ENCODE peak calls at places on chromosomes 3 and 15, in eight cellular contexts. I, E, T, U, H, Q, Y and J are unnamed samples.

GRCh38 chr3:106720510-106720909 is 656.7 kb upstream of the CCDC54 start:
- DNase-seq in E (no peak), U (no peak), Y (no peak), Q (no peak), H (no peak), I (no peak), T (no peak), J (no peak)

GRCh38 chr3:183268361-183268760 is 15.3 kb downstream of the B3GNT5 start:
- DNase-seq in Y (no peak), H (no peak), Q (no peak), U (no peak), I (no peak), E (no peak), T (no peak), J (no peak)

GRCh38 chr3:118573922-118574321 is 460.7 kb downstream of the IGSF11 start:
- DNase-seq in H (no peak), Y (no peak), T (no peak), U (no peak), Q (no peak), E (no peak), I (no peak), J (no peak)

GRCh38 chr15:62362608-62363007 is 197.5 kb upstream of the C2CD4B start:
- DNase-seq in Q (no peak), I (no peak), U (peak; percentile 12), T (no peak), H (no peak), Y (no peak), E (peak; percentile 56), J (no peak)

GRCh38 chr3:110859340-110859739 is 212.3 kb upstream of the NECTIN3 start:
- DNase-seq in E (no peak), Q (no peak), Y (no peak), H (no peak), I (no peak), T (no peak), U (no peak), J (no peak)

GRCh38 chr3:193869221-193870201 is 266.4 kb upstream of the HES1 start:
- DNase-seq in Q (no peak), U (peak; percentile 92), E (peak; percentile 49), H (no peak), T (no peak), Y (peak; percentile 68), I (no peak), J (no peak)

GRCh38 chr3:150170843-150171513 is 200.3 kb upstream of the PFN2 start:
- DNase-seq in H (no peak), Y (no peak), I (no peak), E (no peak), U (no peak), T (no peak), Q (no peak), J (peak; percentile 66)

GRCh38 chr3:118972974-118973373 is 61.7 kb downstream of the IGSF11 start:
- DNase-seq in T (no peak), I (peak; percentile 10), Y (no peak), Q (peak; percentile 24), U (no peak), H (no peak), E (no peak), J (peak; percentile 71)